ENCODE peak calls at places on chromosomes 11 and 22, in four cellular contexts. J, B, M and R are unnamed samples.

GRCh38 chr22:50174382-50175190 is 4.1 kb downstream of the PANX2 start:
- DNase-seq in J (no peak), B (no peak), M (peak; percentile 71), R (no peak)

GRCh38 chr11:36346562-36347383 is 50.7 kb downstream of the PRR5L start:
- DNase-seq in J (no peak), B (no peak), M (no peak), R (no peak)

GRCh38 chr22:19085233-19086043 is 36.8 kb downstream of the DGCR2 start:
- DNase-seq in J (no peak), B (no peak), M (no peak), R (no peak)

GRCh38 chr11:134071306-134071705 is 2.4 kb downstream of the JAM3 start:
- DNase-seq in J (no peak), B (no peak), M (no peak), R (no peak)

GRCh38 chr11:67663515-67664212 is 10.8 kb downstream of the ALDH3B2 start:
- DNase-seq in J (no peak), B (no peak), M (no peak), R (no peak)

GRCh38 chr22:24357547-24357946 is 69.9 kb upstream of the ADORA2A start:
- DNase-seq in J (no peak), B (no peak), M (no peak), R (no peak)

GRCh38 chr11:57131080-57131790 is 50.5 kb upstream of the LRRC55 start:
- DNase-seq in J (no peak), B (peak; percentile 20), M (no peak), R (no peak)

GRCh38 chr22:40332319-40332781 is 13.9 kb upstream of the ADSL start:
- DNase-seq in J (no peak), B (no peak), M (no peak), R (peak; percentile 63)

GRCh38 chr11:130106381-130106780 is 36.7 kb downstream of the APLP2 start:
- DNase-seq in J (no peak), B (no peak), M (no peak), R (no peak)

GRCh38 chr11:47003180-47003877 is 66.8 kb downstream of the CSTPP1 start:
- DNase-seq in J (no peak), B (no peak), M (no peak), R (no peak)

GRCh38 chr22:27874185-27874584 is 44.9 kb downstream of the PITPNB start:
- DNase-seq in J (no peak), B (no peak), M (no peak), R (no peak)
- H3K4me3 ChIP-seq in J (no peak overlapping the region), B (no peak overlapping the region), M (no peak overlapping the region), R (no peak overlapping the region)

GRCh38 chr22:47091921-47092700 is 329.7 kb downstream of the TBC1D22A start:
- DNase-seq in J (no peak), B (no peak), M (no peak), R (no peak)
- H3K27ac ChIP-seq in J (no peak overlapping the region), B (no peak overlapping the region), M (no peak overlapping the region), R (peak overlapping the region; percentile 57)

DNA sequence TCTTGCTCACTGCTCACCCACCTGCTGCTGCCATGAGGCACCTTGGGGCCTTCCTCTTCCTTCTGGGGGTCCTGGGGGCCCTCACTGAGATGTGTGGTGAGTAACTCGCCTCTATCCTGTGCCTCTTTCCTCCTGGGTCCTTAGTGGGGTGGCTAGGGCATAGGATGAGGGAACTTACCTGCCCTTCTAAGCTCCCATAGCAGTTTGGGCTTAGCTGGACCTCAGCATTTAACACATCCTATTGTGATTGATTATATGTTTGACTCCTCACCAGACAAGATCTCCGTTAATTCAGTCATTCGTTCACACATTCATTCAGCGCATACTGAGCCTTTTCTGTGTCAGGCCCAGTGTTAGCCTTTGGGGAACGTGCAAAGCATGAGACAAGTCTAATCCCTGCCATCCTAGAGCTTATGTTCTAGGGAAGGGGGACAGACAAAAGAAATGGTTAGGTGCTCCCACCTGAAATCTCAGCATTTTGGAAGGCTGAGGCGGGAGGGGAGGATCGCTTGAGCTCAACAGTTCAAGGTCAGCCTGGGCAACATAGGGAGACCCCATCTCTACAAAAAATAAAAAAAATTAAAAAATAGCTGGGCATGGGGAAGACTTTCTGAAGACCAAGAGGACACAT is 441 bp downstream of the TCN2 start:
- DNase-seq in J (no peak), B (no peak), M (no peak), R (no peak)
- TF ChIP-seq CTCF in J (no peak), B (no peak), M (no peak), R (no peak)

DNA sequence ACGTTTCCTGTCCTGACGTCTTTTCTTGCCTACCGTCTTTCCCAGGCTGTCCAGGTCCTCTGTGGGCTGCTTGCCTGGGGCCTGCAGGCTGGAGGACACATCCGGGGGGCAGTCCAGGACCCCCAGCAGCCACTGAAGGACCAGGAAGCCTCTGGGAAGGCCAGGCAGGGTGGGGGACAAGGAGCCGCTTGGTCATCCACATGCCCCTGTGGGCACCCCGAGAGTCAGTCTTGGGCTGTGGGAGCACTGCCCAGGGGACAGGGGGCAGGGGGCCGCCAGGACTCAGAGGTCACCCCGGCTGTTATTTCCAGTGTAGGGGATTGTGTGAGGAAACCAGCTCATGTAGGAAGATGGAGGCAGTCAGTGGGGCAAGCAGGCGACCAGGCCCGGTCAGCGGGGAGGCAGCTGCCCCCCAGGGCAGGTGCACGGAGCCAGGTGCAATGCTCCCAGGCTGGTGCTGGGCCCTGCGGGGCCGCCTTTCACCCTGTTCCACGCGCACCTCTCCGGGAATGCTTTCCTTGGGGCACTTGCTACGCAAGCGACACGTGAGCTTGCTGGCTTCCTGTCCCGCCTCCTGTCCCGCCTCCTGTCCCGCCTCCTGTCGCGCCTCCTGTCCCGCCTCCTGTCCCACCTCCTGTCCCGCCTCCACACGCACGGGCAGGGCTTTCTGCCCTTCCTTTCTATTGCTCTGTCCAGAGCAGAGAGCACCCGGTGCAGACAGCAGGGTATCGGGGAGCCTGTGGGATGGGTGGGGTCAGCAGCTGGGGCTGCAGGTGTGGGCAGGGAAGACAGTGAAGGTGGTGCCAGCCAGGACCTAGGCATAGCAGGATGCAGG is 39.5 kb downstream of the MUC5B start:
- DNase-seq in J (peak; percentile 83), B (peak; percentile 89), M (peak; percentile 98), R (peak; percentile 80)
- H3K4me3 ChIP-seq in J (peak overlapping the region; percentile 52), B (peak overlapping the region; percentile 55), M (peak overlapping the region; percentile 68), R (peak overlapping the region; percentile 61)

DNA sequence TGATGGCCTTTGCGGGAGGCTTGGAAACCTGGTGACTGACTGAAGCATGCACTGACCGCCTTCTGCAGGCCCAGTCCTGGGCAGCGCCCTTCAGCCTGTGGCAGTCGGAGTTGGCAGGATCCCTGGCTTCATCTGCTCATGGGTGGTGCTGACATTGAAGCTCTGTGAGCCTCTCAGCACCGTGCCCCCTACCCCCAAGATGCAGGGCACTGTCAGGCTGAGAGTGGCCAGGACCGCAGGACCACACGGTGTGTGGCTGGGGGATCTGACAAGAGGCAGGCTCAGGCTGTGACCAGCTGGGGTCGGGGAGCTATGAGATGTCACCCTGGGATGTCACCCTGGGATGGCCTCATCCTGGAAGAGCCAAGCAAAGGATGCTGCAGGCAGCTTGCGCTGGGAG is 32.7 kb downstream of the TBC1D22A start:
- DNase-seq in J (no peak), B (no peak), M (peak; percentile 29), R (no peak)
- H3K27ac ChIP-seq in J (no peak overlapping the region), B (no peak overlapping the region), M (no peak overlapping the region), R (no peak overlapping the region)

DNA sequence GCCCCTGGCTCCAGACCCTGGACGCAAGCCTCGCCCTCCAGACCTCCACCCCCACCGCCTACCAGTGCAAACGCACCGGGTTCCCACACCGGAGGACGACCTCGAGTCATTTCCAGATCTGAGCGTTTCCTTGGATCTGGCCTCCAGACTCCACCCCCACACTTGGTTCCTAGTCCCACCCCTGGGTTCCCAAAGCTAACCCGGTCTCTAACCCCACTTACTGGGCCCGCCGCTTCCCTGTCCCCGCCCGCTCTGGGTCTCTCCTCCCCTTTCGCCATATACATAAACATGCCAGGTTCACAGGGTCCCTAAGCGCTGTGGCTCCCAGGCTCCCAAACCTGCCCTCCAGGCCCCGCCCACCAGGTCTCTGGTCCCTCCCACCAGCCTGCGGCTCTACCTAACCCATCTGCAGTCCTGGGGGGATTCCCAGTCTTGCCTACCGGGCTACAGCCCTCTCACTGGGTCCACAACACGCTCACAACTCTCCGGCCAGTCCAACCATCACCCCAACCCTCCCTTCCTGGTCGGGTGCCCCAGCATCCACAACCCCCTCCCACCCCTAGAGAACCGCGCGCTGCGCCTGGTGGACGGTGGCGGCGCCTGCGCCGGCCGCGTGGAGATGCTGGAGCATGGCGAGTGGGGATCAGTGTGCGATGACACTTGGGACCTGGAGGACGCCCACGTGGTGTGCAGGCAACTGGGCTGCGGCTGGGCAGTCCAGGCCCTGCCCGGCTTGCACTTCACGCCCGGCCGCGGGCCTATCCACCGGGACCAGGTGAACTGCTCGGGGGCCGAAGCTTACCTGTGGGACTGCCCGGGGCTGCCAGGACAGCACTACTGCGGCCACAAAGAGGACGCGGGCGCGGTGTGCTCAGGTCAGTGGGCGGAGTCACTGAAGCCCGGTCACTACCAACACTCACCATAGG is 36.8 kb downstream of the CD6 start:
- DNase-seq in J (no peak), B (no peak), M (peak; percentile 75), R (no peak)
- TF ChIP-seq CTCF in J (no peak), B (no peak), M (no peak), R (no peak)

GRCh38 chr22:46057762-46058420 is 80.9 kb upstream of the WNT7B start:
- DNase-seq in J (no peak), B (peak; percentile 36), M (peak; percentile 73), R (no peak)
- H3K4me3 ChIP-seq in J (no peak overlapping the region), B (peak overlapping the region; percentile 87), M (peak overlapping the region; percentile 9), R (no peak overlapping the region)

DNA sequence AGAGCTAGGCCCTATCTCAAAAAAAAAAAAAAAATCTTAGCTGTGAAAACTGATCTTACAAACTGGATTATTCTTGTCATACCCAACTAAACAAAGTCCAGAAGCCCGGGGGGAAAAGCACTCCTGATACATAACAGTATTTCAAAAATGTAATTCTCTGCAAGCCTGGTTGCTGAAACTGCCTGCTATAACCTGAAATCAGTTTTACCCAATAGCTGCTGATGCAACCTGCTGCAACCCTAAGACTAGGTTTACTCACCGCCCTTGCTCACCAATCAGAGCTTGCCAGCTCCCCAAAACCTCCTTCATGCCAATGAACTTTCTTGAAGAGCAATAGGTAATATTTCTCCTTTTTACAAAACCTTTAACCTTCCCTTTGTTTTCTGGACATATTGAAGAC is 12.4 kb downstream of the FGF19 start:
- DNase-seq in J (peak; percentile 74), B (no peak), M (no peak), R (no peak)
- H3K27ac ChIP-seq in J (no peak overlapping the region), B (no peak overlapping the region), M (no peak overlapping the region), R (no peak overlapping the region)

GRCh38 chr11:120909676-120910215 is 114.2 kb upstream of the TBCEL start:
- DNase-seq in J (no peak), B (no peak), M (no peak), R (no peak)

GRCh38 chr11:120911943-120912342 is 112.0 kb upstream of the TBCEL start:
- DNase-seq in J (no peak), B (no peak), M (no peak), R (no peak)

GRCh38 chr11:120912504-120912903 is 111.4 kb upstream of the TBCEL start:
- DNase-seq in J (peak; percentile 53), B (no peak), M (no peak), R (peak; percentile 10)

GRCh38 chr11:120914021-120914420 is 109.9 kb upstream of the TBCEL start:
- DNase-seq in J (no peak), B (no peak), M (no peak), R (no peak)

DNA sequence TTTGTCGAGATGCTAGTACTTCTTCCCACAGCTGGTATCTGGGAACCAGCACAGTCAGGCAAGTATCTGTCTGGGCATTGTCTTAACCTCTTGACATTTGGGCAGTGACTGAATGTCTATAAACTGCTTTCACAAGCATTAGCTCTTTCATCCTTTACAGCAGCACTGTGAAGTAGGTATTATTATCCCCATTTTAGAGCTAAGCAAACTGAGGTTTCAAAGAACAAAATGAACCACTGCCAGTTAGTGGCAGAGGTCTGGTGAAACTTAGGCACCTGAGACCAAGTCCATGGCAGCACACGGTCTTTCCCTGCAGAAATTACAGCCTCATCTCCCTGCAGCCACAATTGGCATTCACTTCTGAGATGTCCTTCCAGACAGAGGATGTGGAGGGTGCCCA is 111.0 kb upstream of the TBCEL start:
- DNase-seq in J (no peak), B (no peak), M (no peak), R (no peak)
- TF ChIP-seq CTCF in J (no peak), B (no peak), M (no peak), R (no peak)

GRCh38 chr11:15757299-15757698 is 599.0 kb downstream of the SOX6 start:
- DNase-seq in J (no peak), B (no peak), M (no peak), R (no peak)
- H3K4me3 ChIP-seq in J (no peak overlapping the region), B (no peak overlapping the region), M (no peak overlapping the region), R (no peak overlapping the region)